ENCODE peak calls at places on chromosomes 12 and 14, in six cellular contexts. One of them, this sample, is unnamed.

GRCh38 chr12:70648191-70648590 is 11.0 kb upstream of the PTPRB start:
- DNase-seq in PC-3: no peak
- DNase-seq in SHP77: no peak
- DNase-seq in CD4-positive, alpha-beta T cell: no peak
- DNase-seq in ascending aorta: no peak
- DNase-seq in RCC 7860: peak
- DNase-seq in this sample: no peak

GRCh38 chr14:28468191-28469151 is 298.1 kb upstream of the FOXG1 start:
- DNase-seq in PC-3: no peak
- DNase-seq in SHP77: peak
- DNase-seq in CD4-positive, alpha-beta T cell: no peak
- DNase-seq in ascending aorta: no peak
- DNase-seq in RCC 7860: no peak
- DNase-seq in this sample: no peak

GRCh38 chr14:95796846-95797245 is 79.8 kb upstream of the TUNAR start:
- DNase-seq in PC-3: peak
- DNase-seq in SHP77: no peak
- DNase-seq in CD4-positive, alpha-beta T cell: no peak
- DNase-seq in ascending aorta: no peak
- DNase-seq in RCC 7860: no peak
- DNase-seq in this sample: no peak

GRCh38 chr12:76649091-76649490 is 89.5 kb upstream of the OSBPL8 start:
- DNase-seq in PC-3: peak
- DNase-seq in SHP77: no peak
- DNase-seq in CD4-positive, alpha-beta T cell: no peak
- DNase-seq in ascending aorta: no peak
- DNase-seq in RCC 7860: no peak
- DNase-seq in this sample: no peak

GRCh38 chr14:104049576-104050240 is 35.8 kb upstream of the ASPG start:
- DNase-seq in PC-3: no peak
- DNase-seq in SHP77: no peak
- DNase-seq in CD4-positive, alpha-beta T cell: no peak
- DNase-seq in ascending aorta: no peak
- DNase-seq in RCC 7860: no peak
- DNase-seq in this sample: no peak

GRCh38 chr12:18683603-18684002 is 54.2 kb downstream of the PLCZ1 start:
- DNase-seq in PC-3: peak
- DNase-seq in SHP77: no peak
- DNase-seq in CD4-positive, alpha-beta T cell: no peak
- DNase-seq in ascending aorta: no peak
- DNase-seq in RCC 7860: peak
- DNase-seq in this sample: no peak

GRCh38 chr14:45135181-45135580 is 549 bp upstream of the FANCM start:
- DNase-seq in PC-3: peak
- DNase-seq in SHP77: no peak
- DNase-seq in CD4-positive, alpha-beta T cell: no peak
- DNase-seq in ascending aorta: no peak
- DNase-seq in RCC 7860: no peak
- DNase-seq in this sample: no peak

GRCh38 chr14:55336161-55336560 is 64.9 kb downstream of the FBXO34 start:
- DNase-seq in PC-3: peak
- DNase-seq in SHP77: no peak
- DNase-seq in CD4-positive, alpha-beta T cell: no peak
- DNase-seq in ascending aorta: no peak
- DNase-seq in RCC 7860: no peak
- DNase-seq in this sample: no peak